ENCODE peak calls at places on chromosome 7, in eight cellular contexts. J is IMR-90, Y is body of pancreas, I is uterus, Z is GM12891, A is heart left ventricle, T is breast epithelium, D is stomach. U is an unnamed sample.

GRCh38 chr7:753190-753589 is 26.1 kb upstream of the PRKAR1B start:
- DNase-seq in J (no peak), Y (no peak), I (no peak), Z (no peak), A (no peak), T (peak; percentile 38), D (no peak), U (no peak)

GRCh38 chr7:49927581-49927980 is 154.1 kb downstream of the VWC2 start:
- DNase-seq in J (no peak), Y (no peak), I (no peak), Z (no peak), A (no peak), T (no peak), D (no peak), U (no peak)

GRCh38 chr7:25847331-25848070 is 304.5 kb upstream of the NFE2L3 start:
- DNase-seq in J (peak; percentile 33), Y (no peak), I (no peak), Z (no peak), A (no peak), T (no peak), D (no peak), U (no peak)

GRCh38 chr7:105811189-105811847 is 65.1 kb downstream of the ATXN7L1 start:
- DNase-seq in J (no peak), Y (no peak), I (no peak), Z (no peak), A (no peak), T (no peak), D (no peak), U (no peak)

GRCh38 chr7:95725170-95725569 is 47.2 kb upstream of the DYNC1I1 start:
- DNase-seq in J (no peak), Y (no peak), I (no peak), Z (no peak), A (no peak), T (no peak), D (no peak), U (no peak)

GRCh38 chr7:98479318-98479717 is 78.4 kb upstream of the BAIAP2L1 start:
- DNase-seq in J (no peak), Y (no peak), I (no peak), Z (no peak), A (no peak), T (no peak), D (no peak), U (no peak)

GRCh38 chr7:148670374-148670773 is 28.3 kb upstream of the CUL1 start:
- DNase-seq in J (peak; percentile 19), Y (no peak), I (no peak), Z (no peak), A (no peak), T (no peak), D (no peak), U (no peak)

GRCh38 chr7:21256310-21256877 is 171.5 kb upstream of the SP4 start:
- DNase-seq in J (peak; percentile 38), Y (no peak), I (no peak), Z (no peak), A (no peak), T (no peak), D (no peak), U (no peak)

GRCh38 chr7:154871483-154871882 is 131.4 kb downstream of the PAXIP1 start:
- DNase-seq in J (no peak), Y (no peak), I (no peak), Z (no peak), A (no peak), T (no peak), D (no peak), U (no peak)

GRCh38 chr7:94649313-94649924 is 6.5 kb downstream of the SGCE start:
- DNase-seq in J (peak; percentile 2), Y (no peak), I (no peak), Z (no peak), A (no peak), T (no peak), D (no peak), U (no peak)

DNA sequence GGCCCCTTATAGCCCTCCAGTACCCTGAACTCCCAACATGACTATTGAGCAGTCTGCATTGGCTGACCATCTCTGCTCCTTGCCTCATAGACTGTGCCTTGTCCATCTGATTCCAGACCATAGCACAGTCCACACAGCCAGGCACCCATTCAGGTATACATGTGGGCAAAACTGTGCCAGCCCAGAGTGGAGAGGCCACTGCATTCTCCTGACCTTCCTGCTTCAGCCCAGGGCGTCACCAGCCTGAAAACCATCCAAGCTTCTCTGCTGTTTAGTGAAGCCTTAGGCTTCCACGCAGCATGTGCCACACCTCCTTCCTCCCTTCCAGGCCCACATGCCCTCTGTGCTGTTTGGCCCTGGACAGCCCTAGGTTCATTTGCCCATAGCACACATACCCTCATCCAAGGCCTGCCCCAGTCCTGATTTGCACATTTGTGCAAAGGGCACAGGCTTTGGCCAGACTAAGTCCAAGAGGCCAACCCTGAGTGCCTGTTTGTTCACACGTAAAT is 10.5 kb downstream of the DDX56 start:
- DNase-seq in J (no peak), Y (no peak), I (no peak), Z (no peak), A (no peak), T (no peak), D (no peak), U (no peak)
- TF ChIP-seq POLR2A in J (no peak), Y (no peak), I (no peak), Z (peak; percentile 69), A (no peak), T (no peak), D (no peak), U (no peak)

DNA sequence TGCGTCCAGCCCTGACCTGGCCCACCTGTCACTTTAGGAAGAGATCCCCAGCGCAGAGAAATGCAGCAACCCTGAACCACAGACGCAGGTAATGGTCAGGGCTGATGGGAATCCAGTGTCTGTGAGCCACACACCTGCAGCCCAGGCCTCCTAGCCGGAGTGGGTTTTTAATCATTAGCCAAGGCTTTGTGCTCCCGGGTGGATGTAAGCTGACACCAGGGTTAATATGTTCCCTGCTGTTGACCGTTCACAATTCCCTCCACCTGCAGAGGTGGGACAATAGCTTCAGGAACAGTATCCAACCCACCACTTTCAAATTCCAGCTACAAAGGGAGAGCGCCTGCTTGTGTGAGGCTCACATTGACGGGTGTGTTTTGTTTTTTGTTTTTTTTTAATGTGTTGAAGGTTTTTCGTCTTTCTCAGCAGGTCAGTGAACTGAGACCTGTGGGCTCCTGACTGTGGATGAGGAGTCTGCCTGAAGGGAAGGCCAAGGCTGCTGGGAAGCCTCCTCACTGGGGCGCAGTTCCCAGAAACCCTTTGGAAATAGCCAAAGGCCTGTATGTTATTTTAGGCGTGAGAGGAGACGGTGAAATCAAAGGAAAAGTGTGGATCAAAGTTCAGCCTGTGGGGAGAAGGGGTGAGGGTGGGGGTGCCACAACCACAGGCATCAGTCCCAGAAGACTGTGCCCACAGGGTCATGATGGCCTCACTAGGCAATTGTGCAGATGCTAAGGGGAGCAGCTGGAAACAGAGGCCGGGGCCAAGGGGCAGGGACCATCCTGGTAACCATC is 111.1 kb downstream of the TNS3 start:
- DNase-seq in J (no peak), Y (peak; percentile 90), I (no peak), Z (no peak), A (no peak), T (no peak), D (peak; percentile 78), U (no peak)
- TF ChIP-seq POLR2A in J (no peak), Y (peak; percentile 66), I (no peak), Z (no peak), A (no peak), T (no peak), D (no peak), U (no peak)

DNA sequence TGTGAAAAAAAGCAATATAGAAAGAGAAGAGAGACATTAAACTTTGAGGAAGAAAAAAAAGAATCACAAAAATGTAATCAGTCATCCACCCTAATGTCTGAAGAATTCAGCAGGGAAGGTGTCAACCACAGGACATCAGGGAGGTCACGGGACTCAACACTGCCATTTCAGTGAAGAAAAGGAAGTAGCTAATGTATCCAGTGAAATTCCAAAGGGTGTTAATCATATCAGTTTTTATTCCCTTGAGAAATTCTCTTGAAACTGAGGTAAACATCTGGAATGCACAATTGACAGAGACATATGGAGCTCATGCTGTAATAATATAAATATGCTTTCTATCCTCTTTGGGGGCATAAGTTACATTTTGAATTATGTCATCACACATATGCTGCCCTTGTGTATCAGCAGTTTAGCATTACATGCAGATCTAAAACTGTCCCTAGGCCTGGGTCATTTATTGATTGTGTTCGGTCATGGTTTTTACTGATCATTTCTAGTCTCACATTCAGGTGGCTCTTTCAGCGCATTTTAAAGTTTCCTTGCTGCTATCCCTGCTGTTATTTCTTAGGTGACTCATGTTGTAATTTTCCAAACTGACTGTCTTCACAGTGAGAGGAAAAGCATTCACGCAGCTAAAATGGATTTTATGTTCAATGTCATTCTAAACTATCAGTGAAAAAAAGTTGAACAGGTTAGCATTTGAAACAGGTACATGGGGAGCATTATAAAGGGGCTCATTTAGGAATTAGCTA is 273.9 kb downstream of the TSPAN12 start:
- DNase-seq in J (peak; percentile 59), Y (no peak), I (no peak), Z (no peak), A (no peak), T (no peak), D (no peak), U (no peak)
- TF ChIP-seq POLR2A in J (no peak), Y (no peak), I (no peak), Z (no peak), A (no peak), T (no peak), D (no peak), U (no peak)

GRCh38 chr7:151232272-151233110 is at the start of gene CHPF2:
- DNase-seq in J (peak; percentile 84), Y (peak; percentile 92), I (peak; percentile 90), Z (peak; percentile 98), A (peak; percentile 96), T (peak; percentile 92), D (peak; percentile 93), U (peak; percentile 97)
- TF ChIP-seq POLR2A in J (peak; percentile 74), Y (peak; percentile 91), I (peak; percentile 82), Z (peak; percentile 88), A (peak; percentile 70), T (peak; percentile 77), D (no peak), U (peak; percentile 80)

GRCh38 chr7:99720370-99721128 is 14.4 kb downstream of the CYP3A7 start:
- DNase-seq in J (no peak), Y (peak; percentile 53), I (no peak), Z (no peak), A (no peak), T (no peak), D (no peak), U (no peak)
- TF ChIP-seq POLR2A in J (no peak), Y (no peak), I (no peak), Z (no peak), A (no peak), T (no peak), D (no peak), U (no peak)

GRCh38 chr7:80680159-80680903 is 41.9 kb downstream of the CD36 start:
- DNase-seq in J (no peak), Y (no peak), I (no peak), Z (no peak), A (no peak), T (no peak), D (no peak), U (no peak)
- TF ChIP-seq POLR2A in J (no peak), Y (no peak), I (no peak), Z (no peak), A (no peak), T (no peak), D (no peak), U (no peak)

GRCh38 chr7:90211391-90212148 is at the start of gene STEAP2:
- DNase-seq in J (peak; percentile 85), Y (peak; percentile 93), I (peak; percentile 94), Z (peak; percentile 42), A (peak; percentile 93), T (peak; percentile 93), D (peak; percentile 90), U (peak; percentile 96)
- TF ChIP-seq POLR2A in J (no peak), Y (peak; percentile 89), I (peak; percentile 65), Z (no peak), A (no peak), T (peak; percentile 86), D (no peak), U (peak; percentile 52)

U was measured in esophagus muscularis mucosa.